ENCODE peak calls at places on chromosomes 3 and 15, in six cellular contexts. One of them, this sample, is unnamed.

GRCh38 chr15:33581032-33581431 is 270.3 kb downstream of the RYR3 start:
- DNase-seq in lower leg skin: no peak
- DNase-seq in aorta: no peak
- DNase-seq in naive thymus-derived CD4-positive, alpha-beta T cell: no peak
- DNase-seq in right atrium auricular region: no peak
- DNase-seq in stimulated activated CD8-positive, alpha-beta memory T cell treated with anti-CD3 and anti-CD28 coated beads, Interleukin-12 subunit alpha, Interleukin-12 subunit beta, amount 100 ng/mL, for 4 hours: no peak
- DNase-seq in this sample: no peak

GRCh38 chr3:51681453-51681852 is 10.4 kb downstream of the TEX264 start:
- DNase-seq in lower leg skin: no peak
- DNase-seq in aorta: no peak
- DNase-seq in naive thymus-derived CD4-positive, alpha-beta T cell: peak; percentile 61
- DNase-seq in right atrium auricular region: no peak
- DNase-seq in stimulated activated CD8-positive, alpha-beta memory T cell treated with anti-CD3 and anti-CD28 coated beads, Interleukin-12 subunit alpha, Interleukin-12 subunit beta, amount 100 ng/mL, for 4 hours: peak; percentile 32
- DNase-seq in this sample: peak; percentile 56

GRCh38 chr15:73240864-73241499 is 127.8 kb downstream of the HCN4 start:
- DNase-seq in lower leg skin: peak; percentile 91
- DNase-seq in aorta: peak; percentile 77
- DNase-seq in naive thymus-derived CD4-positive, alpha-beta T cell: peak; percentile 53
- DNase-seq in right atrium auricular region: peak; percentile 85
- DNase-seq in stimulated activated CD8-positive, alpha-beta memory T cell treated with anti-CD3 and anti-CD28 coated beads, Interleukin-12 subunit alpha, Interleukin-12 subunit beta, amount 100 ng/mL, for 4 hours: peak; percentile 28
- DNase-seq in this sample: peak; percentile 67

GRCh38 chr3:53643757-53644156 is 149.3 kb downstream of the CACNA1D start:
- DNase-seq in lower leg skin: no peak
- DNase-seq in aorta: no peak
- DNase-seq in naive thymus-derived CD4-positive, alpha-beta T cell: no peak
- DNase-seq in right atrium auricular region: no peak
- DNase-seq in stimulated activated CD8-positive, alpha-beta memory T cell treated with anti-CD3 and anti-CD28 coated beads, Interleukin-12 subunit alpha, Interleukin-12 subunit beta, amount 100 ng/mL, for 4 hours: no peak
- DNase-seq in this sample: no peak

GRCh38 chr3:160331127-160331937 is 67.7 kb downstream of the IFT80 start:
- DNase-seq in lower leg skin: no peak
- DNase-seq in aorta: no peak
- DNase-seq in naive thymus-derived CD4-positive, alpha-beta T cell: no peak
- DNase-seq in right atrium auricular region: no peak
- DNase-seq in stimulated activated CD8-positive, alpha-beta memory T cell treated with anti-CD3 and anti-CD28 coated beads, Interleukin-12 subunit alpha, Interleukin-12 subunit beta, amount 100 ng/mL, for 4 hours: no peak
- DNase-seq in this sample: no peak

GRCh38 chr15:31304736-31305365 is 21.8 kb upstream of the KLF13 start:
- DNase-seq in lower leg skin: peak; percentile 73
- DNase-seq in aorta: no peak
- DNase-seq in naive thymus-derived CD4-positive, alpha-beta T cell: no peak
- DNase-seq in right atrium auricular region: peak; percentile 56
- DNase-seq in stimulated activated CD8-positive, alpha-beta memory T cell treated with anti-CD3 and anti-CD28 coated beads, Interleukin-12 subunit alpha, Interleukin-12 subunit beta, amount 100 ng/mL, for 4 hours: no peak
- DNase-seq in this sample: no peak

GRCh38 chr3:22819209-22819608 is 383.9 kb upstream of the UBE2E2 start:
- DNase-seq in lower leg skin: no peak
- DNase-seq in aorta: no peak
- DNase-seq in naive thymus-derived CD4-positive, alpha-beta T cell: no peak
- DNase-seq in right atrium auricular region: no peak
- DNase-seq in stimulated activated CD8-positive, alpha-beta memory T cell treated with anti-CD3 and anti-CD28 coated beads, Interleukin-12 subunit alpha, Interleukin-12 subunit beta, amount 100 ng/mL, for 4 hours: no peak
- DNase-seq in this sample: no peak

GRCh38 chr3:5348229-5348628 is 160.7 kb downstream of the EDEM1 start:
- DNase-seq in lower leg skin: no peak
- DNase-seq in aorta: no peak
- DNase-seq in naive thymus-derived CD4-positive, alpha-beta T cell: no peak
- DNase-seq in right atrium auricular region: no peak
- DNase-seq in stimulated activated CD8-positive, alpha-beta memory T cell treated with anti-CD3 and anti-CD28 coated beads, Interleukin-12 subunit alpha, Interleukin-12 subunit beta, amount 100 ng/mL, for 4 hours: no peak
- DNase-seq in this sample: no peak

GRCh38 chr3:47475029-47475569 is 642 bp downstream of the SCAP start:
- DNase-seq in lower leg skin: peak; percentile 88
- DNase-seq in aorta: no peak
- DNase-seq in naive thymus-derived CD4-positive, alpha-beta T cell: peak; percentile 44
- DNase-seq in right atrium auricular region: no peak
- DNase-seq in stimulated activated CD8-positive, alpha-beta memory T cell treated with anti-CD3 and anti-CD28 coated beads, Interleukin-12 subunit alpha, Interleukin-12 subunit beta, amount 100 ng/mL, for 4 hours: no peak
- DNase-seq in this sample: peak; percentile 60

This sample was measured in CD4-positive, alpha-beta memory T cell.